ENCODE peak calls at places on chromosome 4, in seven cellular contexts. J, C, V, W, I, Z and U are unnamed samples.

GRCh38 chr4:115090483-115091075 is 22.8 kb downstream of the NDST4 start:
- DNase-seq in J (no peak), C (no peak), V (no peak), W (no peak), I (no peak), Z (no peak), U (no peak)

GRCh38 chr4:47209833-47210232 is 178.5 kb downstream of the GABRB1 start:
- DNase-seq in J (no peak), C (no peak), V (no peak), W (no peak), I (no peak), Z (no peak), U (no peak)

GRCh38 chr4:15988222-15988621 is 25.2 kb upstream of the FGFBP2 start:
- DNase-seq in J (no peak), C (no peak), V (no peak), W (no peak), I (no peak), Z (no peak), U (no peak)

GRCh38 chr4:6128221-6128871 is 72.0 kb downstream of the JAKMIP1 start:
- DNase-seq in J (no peak), C (no peak), V (no peak), W (no peak), I (no peak), Z (no peak), U (no peak)

GRCh38 chr4:79042079-79042674 is 102.9 kb upstream of the PAQR3 start:
- DNase-seq in J (peak; percentile 28), C (no peak), V (no peak), W (no peak), I (no peak), Z (no peak), U (no peak)

GRCh38 chr4:38268108-38268507 is 307.9 kb downstream of the PTTG2 start:
- DNase-seq in J (no peak), C (no peak), V (no peak), W (no peak), I (no peak), Z (no peak), U (no peak)

GRCh38 chr4:40194602-40195161 is 2.1 kb upstream of the RHOH start:
- DNase-seq in J (no peak), C (no peak), V (no peak), W (no peak), I (no peak), Z (no peak), U (no peak)

GRCh38 chr4:180598281-180598680 is 1644.9 kb upstream of the TENM3 start:
- DNase-seq in J (no peak), C (no peak), V (no peak), W (no peak), I (no peak), Z (no peak), U (no peak)

GRCh38 chr4:91734682-91735081 is 569.1 kb upstream of the GRID2 start:
- DNase-seq in J (no peak), C (no peak), V (no peak), W (no peak), I (no peak), Z (no peak), U (no peak)

GRCh38 chr4:173218411-173219125 is 50.0 kb downstream of the GALNT7 start:
- DNase-seq in J (no peak), C (no peak), V (no peak), W (no peak), I (no peak), Z (no peak), U (no peak)

GRCh38 chr4:62324215-62324614 is 1124.1 kb downstream of the ADGRL3 start:
- DNase-seq in J (no peak), C (no peak), V (no peak), W (no peak), I (no peak), Z (no peak), U (no peak)

GRCh38 chr4:16264798-16265197 is 38.5 kb upstream of the TAPT1 start:
- DNase-seq in J (peak; percentile 27), C (no peak), V (no peak), W (no peak), I (no peak), Z (no peak), U (no peak)

GRCh38 chr4:19298998-19299397 is 952.7 kb upstream of the SLIT2 start:
- DNase-seq in J (no peak), C (no peak), V (no peak), W (no peak), I (no peak), Z (no peak), U (no peak)

GRCh38 chr4:41044791-41045190 is 169.6 kb downstream of the APBB2 start:
- DNase-seq in J (no peak), C (no peak), V (no peak), W (no peak), I (no peak), Z (no peak), U (no peak)

GRCh38 chr4:73816814-73817213 is 19.7 kb upstream of the CXCL6 start:
- DNase-seq in J (peak; percentile 23), C (no peak), V (no peak), W (no peak), I (no peak), Z (no peak), U (no peak)

GRCh38 chr4:181870326-181870725 is 372.9 kb upstream of the TENM3 start:
- DNase-seq in J (no peak), C (no peak), V (no peak), W (no peak), I (no peak), Z (no peak), U (no peak)

GRCh38 chr4:92303621-92304027 is at the start of gene GRID2:
- DNase-seq in J (no peak), C (no peak), V (no peak), W (peak; percentile 47), I (no peak), Z (peak; percentile 28), U (no peak)

GRCh38 chr4:174248407-174248806 is 35.1 kb downstream of the FBXO8 start:
- DNase-seq in J (no peak), C (no peak), V (no peak), W (no peak), I (no peak), Z (no peak), U (no peak)

GRCh38 chr4:123182289-123182688 is 214.3 kb upstream of the SPRY1 start:
- DNase-seq in J (no peak), C (no peak), V (no peak), W (no peak), I (no peak), Z (no peak), U (no peak)

GRCh38 chr4:73872331-73873108 is 3.3 kb downstream of the CXCL1 start:
- DNase-seq in J (no peak), C (no peak), V (no peak), W (no peak), I (no peak), Z (no peak), U (no peak)

GRCh38 chr4:152992027-152992426 is 55.9 kb downstream of the FHDC1 start:
- DNase-seq in J (no peak), C (no peak), V (no peak), W (no peak), I (peak; percentile 66), Z (no peak), U (no peak)

DNA sequence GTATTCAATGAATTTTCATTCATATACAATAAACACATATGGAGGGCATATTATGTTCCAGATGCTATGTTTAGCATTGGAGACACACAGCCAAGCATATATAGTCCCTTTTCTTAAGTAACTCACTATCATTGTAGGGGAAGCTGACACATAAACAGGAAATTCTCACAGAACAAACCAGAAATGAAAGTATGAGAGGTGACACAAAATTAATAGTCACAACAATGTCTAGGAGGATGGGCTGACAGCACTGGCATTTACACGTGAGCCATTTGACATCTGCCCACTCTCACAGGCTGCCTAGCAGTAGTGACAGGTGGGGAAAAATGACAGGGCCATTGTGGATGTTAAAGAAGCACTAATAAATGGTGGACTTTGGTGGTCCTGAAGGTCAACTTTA is 2.6 kb upstream of the CNOT6L start:
- DNase-seq in J (no peak), C (no peak), V (no peak), W (no peak), I (no peak), Z (no peak), U (no peak)
- TF ChIP-seq POLR2A in J (no peak), C (no peak), V (no peak), W (no peak), I (no peak), Z (no peak), U (no peak)

GRCh38 chr4:183889190-183889589 is 15.9 kb upstream of the STOX2 start:
- DNase-seq in J (no peak), C (no peak), V (no peak), W (no peak), I (no peak), Z (no peak), U (no peak)
- H3K4me3 ChIP-seq in J (no peak overlapping the region), C (no peak overlapping the region), V (no peak overlapping the region), W (no peak overlapping the region), I (no peak overlapping the region), Z (no peak overlapping the region), U (no peak overlapping the region)

GRCh38 chr4:144787365-144788263 is 141.7 kb downstream of the HHIP start:
- DNase-seq in J (no peak), C (no peak), V (no peak), W (no peak), I (no peak), Z (no peak), U (no peak)
- TF ChIP-seq CTCF in J (peak; percentile 22), C (peak; percentile 11), V (peak; percentile 62), W (peak; percentile 62), I (no peak), Z (no peak), U (no peak)

DNA sequence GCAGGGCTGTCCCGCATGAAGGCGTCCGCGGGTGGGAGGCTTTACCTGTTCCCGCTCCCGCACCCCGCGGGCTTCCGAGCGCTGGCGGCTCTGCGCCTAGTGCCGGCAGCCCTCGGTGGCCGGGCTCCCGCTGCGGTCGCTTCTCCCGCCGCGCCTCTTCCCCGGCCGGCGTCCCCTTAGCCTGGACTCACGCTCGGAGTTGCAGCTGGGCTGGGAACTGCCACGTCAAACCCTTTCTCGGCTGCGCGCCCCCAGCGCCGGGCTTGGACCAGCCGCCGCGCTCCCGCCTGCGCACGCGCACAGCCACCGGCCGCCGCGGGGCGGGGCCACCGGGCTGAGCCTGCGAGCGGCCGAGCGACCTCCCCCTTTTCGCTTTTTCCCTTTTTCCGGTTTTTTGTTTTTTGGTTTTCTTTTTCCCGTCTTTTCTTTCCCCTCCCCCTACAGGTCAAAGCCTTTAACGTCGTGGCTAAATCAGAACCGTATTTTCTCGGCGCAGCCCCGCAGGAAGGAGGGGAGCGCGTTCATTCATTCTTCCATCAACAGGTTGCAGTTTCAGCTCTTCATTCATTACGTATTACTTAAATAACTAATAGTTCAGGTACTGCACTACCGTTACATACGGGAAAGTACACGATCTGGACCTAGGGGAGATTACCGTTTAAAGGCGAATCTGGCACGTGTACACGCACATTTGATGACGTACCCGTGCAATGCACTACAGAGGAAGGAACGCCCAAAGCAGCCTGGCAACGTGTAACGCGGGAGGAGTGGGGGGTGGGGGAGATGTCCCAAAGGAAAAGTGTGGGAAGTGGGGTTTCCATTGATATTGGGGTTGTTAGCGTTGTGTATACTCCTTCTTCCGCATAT is at the start of gene SEC24D:
- DNase-seq in J (peak; percentile 75), C (peak; percentile 89), V (peak; percentile 87), W (peak; percentile 95), I (peak; percentile 91), Z (peak; percentile 92), U (peak; percentile 66)
- TF ChIP-seq POLR2A in J (peak; percentile 71), C (peak; percentile 73), V (peak; percentile 85), W (no peak), I (no peak), Z (peak; percentile 80), U (peak; percentile 37)

GRCh38 chr4:184732126-184732525 is 1.8 kb downstream of the CENPU start:
- DNase-seq in J (no peak), C (no peak), V (no peak), W (no peak), I (no peak), Z (no peak), U (no peak)
- H3K4me3 ChIP-seq in J (no peak overlapping the region), C (peak overlapping the region; percentile 69), V (no peak overlapping the region), W (no peak overlapping the region), I (no peak overlapping the region), Z (no peak overlapping the region), U (no peak overlapping the region)